ENCODE peak calls at places on chromosomes 6 and 20, in four cellular contexts. F is lower lobe of right lung; A is uterus; E is CD8-positive, alpha-beta T cell. M is an unnamed sample.
A peak's percentile ranks its signal among the peaks of the same experiment; 100 is the strongest.

GRCh38 chr6:168064226-168064807 is 14.7 kb downstream of the FRMD1 start:
- DNase-seq in E (no peak), A (no peak), F (no peak), M (no peak)

GRCh38 chr20:2816583-2817340 is 598 bp downstream of the TMEM239 start:
- DNase-seq in E (no peak), A (no peak), F (no peak), M (no peak)

GRCh38 chr6:151285121-151285520 is 45.4 kb downstream of the AKAP12 start:
- DNase-seq in E (no peak), A (no peak), F (no peak), M (peak; percentile 75)

GRCh38 chr6:46933751-46934150 is 12.0 kb upstream of the ADGRF5 start:
- DNase-seq in A (no peak), F (no peak), E (no peak), M (no peak)

GRCh38 chr6:79468587-79468986 is 68.6 kb downstream of the LCA5 start:
- DNase-seq in A (no peak), F (no peak), E (no peak), M (no peak)

GRCh38 chr6:324729-325125 is 32.4 kb downstream of the DUSP22 start:
- DNase-seq in F (peak; percentile 50), E (no peak), A (no peak), M (no peak)

GRCh38 chr6:44012078-44012493 is 115.2 kb downstream of the MRPL14 start:
- DNase-seq in F (no peak), A (peak; percentile 10), E (no peak), M (peak; percentile 99)

GRCh38 chr6:32529697-32530429 is at the start of gene HLA-DRB5:
- DNase-seq in F (peak; percentile 75), A (no peak), E (no peak), M (no peak)

GRCh38 chr6:110878751-110879539 is 4.4 kb downstream of the AMD1 start:
- DNase-seq in A (no peak), F (no peak), E (no peak), M (peak; percentile 48)

GRCh38 chr6:136990754-136991153 is 54.0 kb downstream of the IL20RA start:
- DNase-seq in F (no peak), A (no peak), E (no peak), M (no peak)
- H3K4me3 ChIP-seq in F (no peak overlapping the region), A (no peak overlapping the region), E (no peak overlapping the region), M (no peak overlapping the region)

DNA sequence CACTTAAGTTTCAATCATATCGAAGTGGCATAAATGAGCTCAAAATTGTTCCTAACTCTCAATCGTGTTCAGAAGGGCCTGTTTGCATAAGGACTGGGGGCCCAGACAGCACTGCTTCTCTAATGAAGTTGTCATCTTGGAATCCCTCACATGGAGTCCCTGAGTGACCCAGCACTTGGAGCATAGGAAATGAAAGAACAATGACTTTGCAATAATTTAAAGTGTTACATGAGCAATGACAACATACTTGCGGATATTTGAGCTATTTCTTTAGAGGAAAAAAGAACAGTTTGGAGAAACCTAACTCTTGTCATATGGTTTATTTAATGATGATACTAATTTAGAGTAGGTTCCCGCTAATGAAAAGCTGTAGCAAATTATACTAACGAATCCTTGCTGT is 239.9 kb downstream of the TSHZ2 start:
- DNase-seq in F (no peak), E (no peak), A (no peak), M (no peak)
- TF ChIP-seq CTCF in F (no peak), E (no peak), A (no peak), M (no peak)

DNA sequence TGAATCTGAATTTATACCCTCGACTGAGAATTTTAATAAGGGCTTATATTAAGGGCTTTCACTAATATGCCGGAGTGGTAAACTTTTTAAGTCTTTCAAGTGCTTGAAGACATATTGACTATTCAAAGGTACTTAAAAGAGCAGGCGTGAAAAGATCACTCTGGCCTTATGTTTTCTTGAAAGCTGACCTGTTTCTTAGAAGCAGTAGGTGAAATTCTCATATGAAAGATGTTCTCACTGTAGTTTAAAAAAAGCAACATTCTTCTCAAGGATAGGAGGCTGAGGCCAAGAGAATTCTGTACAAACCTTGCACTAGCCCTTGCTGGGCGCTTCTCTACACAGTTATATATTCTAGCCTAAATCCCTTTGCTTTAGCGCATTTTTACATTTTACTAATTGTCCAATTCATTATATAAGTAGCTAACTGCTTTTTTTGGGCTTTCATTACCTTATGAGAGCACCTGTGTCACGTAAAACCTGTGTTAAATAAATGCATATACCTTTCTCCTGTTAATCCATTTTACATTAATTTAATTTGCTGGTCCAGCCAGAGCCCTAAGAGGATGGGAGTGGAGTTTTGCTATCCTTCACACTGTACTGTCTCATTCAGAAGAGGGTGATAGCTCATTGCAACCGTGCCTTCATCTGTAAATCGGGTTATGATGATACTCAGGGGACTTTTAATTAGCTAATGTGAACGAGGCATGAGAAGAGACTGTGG is 59.6 kb upstream of the HFE start:
- DNase-seq in E (no peak), F (no peak), A (no peak), M (no peak)
- H3K4me3 ChIP-seq in E (peak overlapping the region; percentile 50), F (peak overlapping the region; percentile 67), A (peak overlapping the region; percentile 69), M (peak overlapping the region; percentile 83)

GRCh38 chr6:55621244-55621643 is 42.3 kb upstream of the HMGCLL1 start:
- DNase-seq in A (no peak), E (no peak), F (no peak), M (no peak)

GRCh38 chr6:55621993-55622392 is 43.0 kb upstream of the HMGCLL1 start:
- DNase-seq in F (no peak), A (no peak), E (no peak), M (no peak)

GRCh38 chr6:55617272-55617671 is 38.3 kb upstream of the HMGCLL1 start:
- DNase-seq in F (no peak), E (no peak), A (no peak), M (peak; percentile 34)
- TF ChIP-seq CTCF in F (peak; percentile 38), E (no peak), A (no peak), M (peak; percentile 72)

GRCh38 chr6:116035616-116036015 is 25.1 kb downstream of the FRK start:
- DNase-seq in A (no peak), F (no peak), E (no peak), M (no peak)

GRCh38 chr6:116034327-116034726 is 26.4 kb downstream of the FRK start:
- DNase-seq in E (no peak), A (no peak), F (no peak), M (peak; percentile 57)

GRCh38 chr6:116036075-116036773 is 24.5 kb downstream of the FRK start:
- DNase-seq in E (no peak), F (no peak), A (no peak), M (no peak)

GRCh38 chr6:116033687-116034303 is 26.9 kb downstream of the FRK start:
- DNase-seq in F (no peak), E (no peak), A (no peak), M (no peak)

DNA sequence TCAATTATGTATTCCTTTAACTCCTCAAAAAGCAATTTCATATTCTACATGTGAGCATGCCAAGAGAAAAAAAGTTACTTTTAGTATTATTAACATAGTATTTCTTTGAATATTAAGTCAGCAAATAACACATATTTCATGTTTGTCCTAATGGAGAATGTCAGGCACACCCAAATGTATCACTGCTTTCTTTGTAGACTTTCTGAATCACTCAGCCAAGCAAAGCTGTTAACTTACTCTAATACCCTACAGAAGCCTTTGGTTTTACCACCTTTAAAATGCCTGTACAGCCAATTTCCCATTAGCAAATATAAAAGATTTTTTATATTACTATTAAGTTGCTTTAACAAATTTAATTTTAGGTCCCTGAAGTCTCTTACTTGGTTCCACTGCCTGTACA is 23.8 kb downstream of the FRK start:
- DNase-seq in F (no peak), E (no peak), A (no peak), M (no peak)
- H3K4me3 ChIP-seq in F (no peak overlapping the region), E (no peak overlapping the region), A (no peak overlapping the region), M (no peak overlapping the region)

DNA sequence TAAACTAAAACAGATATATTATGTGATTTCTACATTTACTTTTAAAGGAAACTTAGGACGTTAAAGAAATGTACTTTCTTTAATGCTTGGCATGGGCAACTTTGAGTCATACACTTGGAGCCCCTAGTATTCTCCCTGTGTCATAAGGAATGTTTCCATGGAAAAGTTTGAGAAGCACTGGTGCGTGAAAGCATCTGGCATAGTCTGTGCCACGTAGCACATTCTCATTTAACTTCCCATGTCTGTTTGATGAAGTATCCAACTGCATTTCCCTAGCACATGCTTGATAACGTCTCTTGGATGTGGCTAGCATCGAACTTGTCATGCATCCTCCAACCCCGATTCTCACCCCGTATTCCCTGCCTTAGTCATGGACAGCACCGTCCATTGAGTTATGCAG is 172.0 kb downstream of the TBC1D7 start:
- DNase-seq in A (no peak), E (no peak), F (no peak), M (peak; percentile 46)
- TF ChIP-seq CTCF in A (no peak), E (no peak), F (no peak), M (no peak)

DNA sequence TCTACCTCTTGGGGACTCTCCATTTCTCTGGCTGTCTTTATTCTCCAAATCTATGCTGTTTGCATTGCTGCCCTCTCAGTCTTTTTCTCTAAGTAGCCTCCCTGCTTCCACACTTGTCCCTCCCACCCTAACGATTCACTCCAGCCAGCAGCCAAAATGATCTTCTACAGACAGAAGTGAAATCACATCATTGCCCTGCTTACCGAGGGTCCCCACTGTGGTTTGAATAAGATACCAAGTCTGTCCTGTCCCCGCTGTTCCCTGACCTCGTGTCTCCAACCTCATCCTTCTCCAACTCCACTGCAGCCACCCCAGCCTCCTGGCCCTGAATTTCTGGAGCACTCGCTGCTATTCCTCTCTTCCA is 11.5 kb upstream of the OCSTAMP start:
- DNase-seq in A (no peak), F (no peak), E (no peak), M (no peak)
- H3K4me3 ChIP-seq in A (peak overlapping the region; percentile 29), F (peak overlapping the region; percentile 34), E (no peak overlapping the region), M (peak overlapping the region; percentile 49)